ENCODE peak calls at places on chromosomes 11 and 22, in six cellular contexts. Y is fibroblast of lung, E is IMR-90, Z is neuronal stem cell, T is PC-3, X is colonic mucosa. F is an unnamed sample.

GRCh38 chr11:64874308-64874707 is 4.1 kb downstream of the EHD1 start:
- DNase-seq in X (no peak), T (no peak), Z (no peak), Y (peak; percentile 82), E (peak; percentile 47), F (no peak)

GRCh38 chr11:4994551-4994950 is at the start of gene OR51L1:
- DNase-seq in T (no peak), X (no peak), E (no peak), Z (no peak), Y (no peak), F (no peak)

GRCh38 chr22:46561435-46561905 is 24.1 kb upstream of the CELSR1 start:
- DNase-seq in E (peak; percentile 23), Z (no peak), T (peak; percentile 22), X (no peak), Y (peak; percentile 14), F (no peak)

GRCh38 chr11:74739546-74740270 is 8.5 kb upstream of the CHRDL2 start:
- DNase-seq in E (peak; percentile 73), T (peak; percentile 90), Z (no peak), Y (peak; percentile 45), X (peak; percentile 36), F (peak; percentile 85)

GRCh38 chr22:41123151-41123550 is 30.8 kb downstream of the EP300 start:
- DNase-seq in Z (no peak), T (no peak), E (peak; percentile 20), Y (peak; percentile 53), X (no peak), F (no peak)

GRCh38 chr22:45537734-45538181 is 35.1 kb downstream of the FBLN1 start:
- DNase-seq in X (no peak), T (no peak), E (peak; percentile 84), Z (no peak), Y (peak; percentile 93), F (peak; percentile 88)

GRCh38 chr11:18492888-18493287 is 33.9 kb downstream of the TSG101 start:
- DNase-seq in T (peak; percentile 52), E (no peak), Y (peak; percentile 2), X (no peak), Z (no peak), F (no peak)

GRCh38 chr11:131470526-131470925 is 100.1 kb downstream of the NTM start:
- DNase-seq in E (no peak), Z (no peak), Y (no peak), T (no peak), X (no peak), F (no peak)

GRCh38 chr11:82631722-82632630 is 101.7 kb downstream of the FAM181B start:
- DNase-seq in E (peak; percentile 2), Y (peak; percentile 2), Z (no peak), X (no peak), T (peak; percentile 26), F (peak; percentile 1)

GRCh38 chr11:10824888-10825287 is 16.2 kb upstream of the EIF4G2 start:
- DNase-seq in E (no peak), Y (no peak), Z (no peak), X (no peak), T (no peak), F (no peak)

GRCh38 chr11:127994736-127995135 is 592.6 kb downstream of the ETS1 start:
- DNase-seq in Z (no peak), E (peak; percentile 69), Y (peak; percentile 90), T (peak; percentile 19), X (no peak), F (peak; percentile 71)

GRCh38 chr11:110438017-110438416 is 8.3 kb downstream of the FDX1 start:
- DNase-seq in Y (no peak), E (no peak), Z (no peak), T (no peak), X (no peak), F (no peak)

GRCh38 chr11:11901917-11902316 is 60.1 kb downstream of the USP47 start:
- DNase-seq in T (no peak), X (no peak), Y (no peak), Z (no peak), E (no peak), F (no peak)

GRCh38 chr11:62880231-62880802 is 379 bp upstream of the SLC3A2 start:
- DNase-seq in X (no peak), Y (peak; percentile 86), Z (no peak), T (peak; percentile 91), E (peak; percentile 88), F (peak; percentile 96)

GRCh38 chr11:96026310-96026709 is 102.4 kb upstream of the MTMR2 start:
- DNase-seq in T (no peak), Y (no peak), X (no peak), E (no peak), Z (no peak), F (no peak)

GRCh38 chr22:18033204-18033998 is 9.0 kb upstream of the MICAL3 start:
- DNase-seq in X (no peak), Z (no peak), Y (peak; percentile 63), E (peak; percentile 41), T (peak; percentile 17), F (peak; percentile 76)

GRCh38 chr11:24386551-24387404 is 110.1 kb upstream of the LUZP2 start:
- DNase-seq in X (no peak), E (peak; percentile 68), Z (no peak), Y (peak; percentile 41), T (peak; percentile 60), F (peak; percentile 65)

GRCh38 chr11:2899080-2899783 is 13.7 kb upstream of the CDKN1C start:
- DNase-seq in E (no peak), Y (no peak), T (no peak), X (no peak), Z (no peak), F (no peak)

GRCh38 chr22:39546889-39547586 is 14.5 kb upstream of the RPS19BP1 start:
- DNase-seq in Z (no peak), E (peak; percentile 69), Y (peak; percentile 56), X (no peak), T (peak; percentile 45), F (peak; percentile 56)

GRCh38 chr11:73555615-73556014 is 42.3 kb downstream of the FAM168A start:
- DNase-seq in X (no peak), Y (no peak), Z (no peak), T (no peak), E (no peak), F (no peak)
- H3K27ac ChIP-seq in X (no peak overlapping the region), Y (no peak overlapping the region), Z (no peak overlapping the region), T (no peak overlapping the region), E (no peak overlapping the region), F (no peak overlapping the region)

GRCh38 chr11:61753672-61754071 is 1.2 kb downstream of the MYRF start:
- DNase-seq in Z (no peak), E (no peak), Y (no peak), X (no peak), T (no peak), F (no peak)
- H3K9ac ChIP-seq in Z (no peak overlapping the region), E (no peak overlapping the region), Y (no peak overlapping the region), X (no peak overlapping the region), T (no peak overlapping the region), F (no peak overlapping the region)

DNA sequence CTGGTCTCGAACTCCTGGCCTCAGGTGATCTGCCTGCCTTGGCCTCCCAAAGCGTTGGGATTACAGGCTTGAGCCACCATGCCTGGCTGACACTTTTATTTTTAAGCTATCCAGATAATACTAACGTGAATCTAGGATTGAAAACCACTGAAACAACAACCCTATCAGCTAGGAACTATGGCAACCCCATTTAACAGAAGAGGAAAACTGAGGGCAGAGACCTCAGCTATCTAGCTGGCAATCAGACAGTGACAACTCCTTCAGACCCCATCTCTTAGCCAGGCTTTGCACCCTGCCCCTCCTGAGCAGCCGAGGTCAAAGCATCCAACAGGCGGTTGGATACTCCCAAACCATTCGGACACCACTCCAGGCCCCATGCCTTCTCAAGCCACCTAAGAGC is 14.1 kb downstream of the ABTB2 start:
- DNase-seq in E (no peak), T (no peak), Y (no peak), Z (no peak), X (no peak), F (no peak)
- H3K27ac ChIP-seq in E (no peak overlapping the region), T (peak overlapping the region; percentile 69), Y (no peak overlapping the region), Z (no peak overlapping the region), X (no peak overlapping the region), F (no peak overlapping the region)

GRCh38 chr11:123537726-123538125 is 107.7 kb downstream of the GRAMD1B start:
- DNase-seq in Z (no peak), Y (no peak), T (peak; percentile 85), X (no peak), E (no peak), F (no peak)
- H3K9ac ChIP-seq in Z (no peak overlapping the region), Y (no peak overlapping the region), T (no peak overlapping the region), X (no peak overlapping the region), E (no peak overlapping the region), F (no peak overlapping the region)